ENCODE peak calls at places on chromosomes 16 and 17, in six cellular contexts. B is activated CD8-positive, alpha-beta memory T cell treated with anti-CD3 and anti-CD28 coated beads for 1 hour; Z is kidney epithelial cell; X is stimulated activated CD4-positive, alpha-beta T cell treated with anti-CD3 and anti-CD28 coated beads, Interleukin-2, amount 100 ng/mL, for 48 hours; M is frontal cortex; N is lower lobe of right lung. U is an unnamed sample.

GRCh38 chr17:20952183-20952582 is 90.6 kb downstream of the USP22 start:
- DNase-seq in B (no peak), Z (no peak), X (no peak), M (no peak), N (no peak), U (no peak)

GRCh38 chr16:1333149-1333812 is at the start of gene BAIAP3:
- DNase-seq in B (no peak), Z (no peak), X (peak; percentile 43), M (peak; percentile 73), N (no peak), U (no peak)

GRCh38 chr17:33447090-33447489 is 154.0 kb upstream of the ASIC2 start:
- DNase-seq in B (no peak), Z (no peak), X (no peak), M (no peak), N (no peak), U (no peak)

GRCh38 chr17:6011241-6011640 is 58.9 kb upstream of the WSCD1 start:
- DNase-seq in B (no peak), Z (no peak), X (no peak), M (no peak), N (no peak), U (no peak)

GRCh38 chr16:24853169-24853824 is 7.5 kb downstream of the SLC5A11 start:
- DNase-seq in B (no peak), Z (no peak), X (no peak), M (no peak), N (no peak), U (no peak)

GRCh38 chr16:81562174-81562849 is 117.7 kb downstream of the CMIP start:
- DNase-seq in B (no peak), Z (no peak), X (no peak), M (no peak), N (peak; percentile 50), U (no peak)

GRCh38 chr17:40500709-40501108 is 714 bp downstream of the TNS4 start:
- DNase-seq in B (no peak), Z (no peak), X (no peak), M (no peak), N (no peak), U (peak; percentile 72)

GRCh38 chr16:57786632-57787518 is 15.4 kb downstream of the KIFC3 start:
- DNase-seq in B (no peak), Z (no peak), X (no peak), M (no peak), N (peak; percentile 81), U (no peak)